ENCODE peak calls at places on chromosomes 3 and 15, in four cellular contexts. One of them, this sample, is unnamed.
A peak's percentile ranks its signal among the peaks of the same experiment; 100 is the strongest.

GRCh38 chr15:45534821-45535220 is 12.3 kb upstream of the SLC30A4 start:
- DNase-seq in HS-5: no peak
- DNase-seq in sciatic nerve: no peak
- DNase-seq in activated T-helper 1 cell treated with Interleukin-2 at 50 U/mL for 16 hours: no peak
- DNase-seq in this sample: no peak

GRCh38 chr3:139732729-139733128 is 55.0 kb upstream of the NMNAT3 start:
- DNase-seq in HS-5: no peak
- DNase-seq in sciatic nerve: no peak
- DNase-seq in activated T-helper 1 cell treated with Interleukin-2 at 50 U/mL for 16 hours: no peak
- DNase-seq in this sample: no peak

GRCh38 chr3:62186967-62187366 is 186.4 kb downstream of the FEZF2 start:
- DNase-seq in HS-5: no peak
- DNase-seq in sciatic nerve: no peak
- DNase-seq in activated T-helper 1 cell treated with Interleukin-2 at 50 U/mL for 16 hours: no peak
- DNase-seq in this sample: no peak

GRCh38 chr3:177827517-177828249 is 630.4 kb upstream of the TBL1XR1 start:
- DNase-seq in HS-5: no peak
- DNase-seq in sciatic nerve: no peak
- DNase-seq in activated T-helper 1 cell treated with Interleukin-2 at 50 U/mL for 16 hours: no peak
- DNase-seq in this sample: no peak

GRCh38 chr15:41870689-41871081 is 23.2 kb downstream of the SPTBN5 start:
- DNase-seq in HS-5: peak; percentile 60
- DNase-seq in sciatic nerve: no peak
- DNase-seq in activated T-helper 1 cell treated with Interleukin-2 at 50 U/mL for 16 hours: peak; percentile 45
- DNase-seq in this sample: peak; percentile 45

GRCh38 chr3:113495035-113495434 is 19.9 kb downstream of the SPICE1 start:
- DNase-seq in HS-5: no peak
- DNase-seq in sciatic nerve: no peak
- DNase-seq in activated T-helper 1 cell treated with Interleukin-2 at 50 U/mL for 16 hours: no peak
- DNase-seq in this sample: no peak

GRCh38 chr3:72617420-72618024 is 230.7 kb downstream of the SHQ1 start:
- DNase-seq in HS-5: no peak
- DNase-seq in sciatic nerve: no peak
- DNase-seq in activated T-helper 1 cell treated with Interleukin-2 at 50 U/mL for 16 hours: no peak
- DNase-seq in this sample: no peak

GRCh38 chr3:79344876-79345871 is 422.6 kb downstream of the ROBO1 start:
- DNase-seq in HS-5: no peak
- DNase-seq in sciatic nerve: no peak
- DNase-seq in activated T-helper 1 cell treated with Interleukin-2 at 50 U/mL for 16 hours: no peak
- DNase-seq in this sample: no peak

GRCh38 chr15:63244976-63245645 is 32.3 kb upstream of the APH1B start:
- DNase-seq in HS-5: no peak
- DNase-seq in sciatic nerve: no peak
- DNase-seq in activated T-helper 1 cell treated with Interleukin-2 at 50 U/mL for 16 hours: no peak
- DNase-seq in this sample: no peak

GRCh38 chr3:59264366-59264765 is 214.5 kb upstream of the CFAP20DC start:
- DNase-seq in HS-5: no peak
- DNase-seq in sciatic nerve: no peak
- DNase-seq in activated T-helper 1 cell treated with Interleukin-2 at 50 U/mL for 16 hours: no peak
- DNase-seq in this sample: no peak

GRCh38 chr3:65714138-65714537 is 324.6 kb downstream of the MAGI1 start:
- DNase-seq in HS-5: no peak
- DNase-seq in sciatic nerve: no peak
- DNase-seq in activated T-helper 1 cell treated with Interleukin-2 at 50 U/mL for 16 hours: no peak
- DNase-seq in this sample: no peak

GRCh38 chr15:88630141-88630721 is 8.6 kb upstream of the ISG20 start:
- DNase-seq in HS-5: no peak
- DNase-seq in sciatic nerve: no peak
- DNase-seq in activated T-helper 1 cell treated with Interleukin-2 at 50 U/mL for 16 hours: no peak
- DNase-seq in this sample: no peak

GRCh38 chr15:80068578-80068977 is 9.1 kb downstream of the ZFAND6 start:
- DNase-seq in HS-5: no peak
- DNase-seq in sciatic nerve: no peak
- DNase-seq in activated T-helper 1 cell treated with Interleukin-2 at 50 U/mL for 16 hours: no peak
- DNase-seq in this sample: no peak

GRCh38 chr3:134592806-134593205 is 58.0 kb downstream of the KY start:
- DNase-seq in HS-5: no peak
- DNase-seq in sciatic nerve: no peak
- DNase-seq in activated T-helper 1 cell treated with Interleukin-2 at 50 U/mL for 16 hours: no peak
- DNase-seq in this sample: no peak

GRCh38 chr15:40928351-40928974 is 677 bp upstream of the DLL4 start:
- DNase-seq in HS-5: no peak
- DNase-seq in sciatic nerve: no peak
- DNase-seq in activated T-helper 1 cell treated with Interleukin-2 at 50 U/mL for 16 hours: no peak
- DNase-seq in this sample: no peak

GRCh38 chr15:40357723-40358491 is at the start of gene DISP2:
- DNase-seq in HS-5: no peak
- DNase-seq in sciatic nerve: peak; percentile 91
- DNase-seq in activated T-helper 1 cell treated with Interleukin-2 at 50 U/mL for 16 hours: peak; percentile 82
- DNase-seq in this sample: peak; percentile 87

GRCh38 chr15:80977627-80978036 is 12.0 kb downstream of the MESD start:
- DNase-seq in HS-5: no peak
- DNase-seq in sciatic nerve: peak; percentile 83
- DNase-seq in activated T-helper 1 cell treated with Interleukin-2 at 50 U/mL for 16 hours: no peak
- DNase-seq in this sample: no peak

GRCh38 chr3:5226783-5227182 is 39.3 kb downstream of the EDEM1 start:
- DNase-seq in HS-5: no peak
- DNase-seq in sciatic nerve: no peak
- DNase-seq in activated T-helper 1 cell treated with Interleukin-2 at 50 U/mL for 16 hours: no peak
- DNase-seq in this sample: no peak

GRCh38 chr3:146148468-146148931 is 12.5 kb downstream of the PLOD2 start:
- DNase-seq in HS-5: no peak
- DNase-seq in sciatic nerve: no peak
- DNase-seq in activated T-helper 1 cell treated with Interleukin-2 at 50 U/mL for 16 hours: no peak
- DNase-seq in this sample: no peak

GRCh38 chr15:36501063-36501678 is 78.3 kb upstream of the CDIN1 start:
- DNase-seq in HS-5: peak; percentile 40
- DNase-seq in sciatic nerve: no peak
- DNase-seq in activated T-helper 1 cell treated with Interleukin-2 at 50 U/mL for 16 hours: no peak
- DNase-seq in this sample: no peak

GRCh38 chr15:63503739-63504246 is 600 bp upstream of the USP3 start:
- DNase-seq in HS-5: peak; percentile 65
- DNase-seq in sciatic nerve: no peak
- DNase-seq in activated T-helper 1 cell treated with Interleukin-2 at 50 U/mL for 16 hours: peak; percentile 76
- DNase-seq in this sample: peak; percentile 85

GRCh38 chr3:134600685-134601502 is 49.9 kb downstream of the KY start:
- DNase-seq in HS-5: peak; percentile 43
- DNase-seq in sciatic nerve: peak; percentile 82
- DNase-seq in activated T-helper 1 cell treated with Interleukin-2 at 50 U/mL for 16 hours: peak; percentile 15
- DNase-seq in this sample: no peak

GRCh38 chr3:156751461-156752025 is 74.6 kb upstream of the LEKR1 start:
- DNase-seq in HS-5: peak; percentile 62
- DNase-seq in sciatic nerve: peak; percentile 68
- DNase-seq in activated T-helper 1 cell treated with Interleukin-2 at 50 U/mL for 16 hours: no peak
- DNase-seq in this sample: no peak